ENCODE peak calls at places on chromosomes 7 and 10, in seven cellular contexts. N is hippocampal formation; T is dermis microvascular lymphatic vessel endothelial cell; E is activated CD4-positive, alpha-beta T cell treated with anti-CD3 and anti-CD28 coated beads for 48 hours; C is activated naive CD8-positive, alpha-beta T cell treated with anti-CD3 and anti-CD28 coated beads for 36 hours; D is midbrain; X is IMR-90. W is an unnamed sample.

GRCh38 chr10:114855776-114856543 is 34.4 kb downstream of the FHIP2A start:
- DNase-seq in X (peak), N (no peak), E (no peak), D (no peak), T (peak), C (no peak), W (no peak)

GRCh38 chr7:22625251-22625650 is 101.7 kb upstream of the IL6 start:
- DNase-seq in T (no peak), E (no peak), D (no peak), C (no peak), N (no peak), X (no peak), W (no peak)

GRCh38 chr10:78851652-78852051 is 217.1 kb upstream of the ZMIZ1 start:
- DNase-seq in N (no peak), T (no peak), C (no peak), E (no peak), D (no peak), X (no peak), W (no peak)

GRCh38 chr10:44749141-44749540 is 162.0 kb upstream of the TMEM72 start:
- DNase-seq in T (no peak), D (no peak), C (no peak), X (no peak), N (no peak), E (no peak), W (no peak)

GRCh38 chr7:102189756-102190155 is 96.9 kb upstream of the SH2B2 start:
- DNase-seq in C (no peak), E (no peak), D (no peak), N (no peak), T (no peak), X (no peak), W (no peak)

GRCh38 chr7:12927635-12928434 is 240.4 kb downstream of the ARL4A start:
- DNase-seq in E (no peak), X (no peak), C (no peak), T (no peak), D (no peak), N (no peak), W (no peak)

GRCh38 chr10:3046941-3047621 is 20.3 kb upstream of the PFKP start:
- DNase-seq in N (no peak), D (no peak), X (peak), E (no peak), T (no peak), C (no peak), W (no peak)

GRCh38 chr7:87225696-87226095 is 6.2 kb upstream of the TMEM243 start:
- DNase-seq in D (no peak), X (peak), C (no peak), N (no peak), E (no peak), T (no peak), W (no peak)

GRCh38 chr7:98281757-98282652 is 519 bp downstream of the BRI3 start:
- DNase-seq in D (peak), C (peak), X (no peak), N (no peak), T (peak), E (peak), W (no peak)

GRCh38 chr7:124671976-124672375 is 93.6 kb downstream of the GPR37 start:
- DNase-seq in T (no peak), N (no peak), E (no peak), D (no peak), C (no peak), X (no peak), W (no peak)

GRCh38 chr7:67854236-67854635 is 857.6 kb downstream of the TYW1 start:
- DNase-seq in C (no peak), X (no peak), N (peak), T (no peak), D (no peak), E (no peak), W (no peak)

GRCh38 chr7:97973206-97973658 is 16.8 kb downstream of the OCM2 start:
- DNase-seq in C (no peak), X (no peak), T (no peak), D (no peak), N (no peak), E (peak), W (no peak)

GRCh38 chr7:115941703-115942268 is 88.8 kb downstream of the TFEC start:
- DNase-seq in X (peak), E (no peak), C (no peak), N (no peak), T (peak), D (no peak), W (peak)

GRCh38 chr10:76082232-76082631 is 650.8 kb downstream of the LRMDA start:
- DNase-seq in E (peak), D (no peak), N (no peak), T (no peak), C (no peak), X (no peak), W (no peak)

GRCh38 chr10:99435986-99436633 is 5.7 kb upstream of the GOT1 start:
- DNase-seq in C (no peak), X (peak), N (peak), T (peak), E (no peak), D (peak), W (peak)

GRCh38 chr7:84665339-84665738 is 470.8 kb upstream of the SEMA3A start:
- DNase-seq in N (no peak), C (no peak), T (no peak), D (no peak), X (no peak), E (no peak), W (no peak)

GRCh38 chr7:157952841-157953645 is 616.2 kb downstream of the DNAJB6 start:
- DNase-seq in E (no peak), D (no peak), C (no peak), X (no peak), T (no peak), N (no peak), W (no peak)

GRCh38 chr7:40202851-40203250 is 68.0 kb downstream of the SUGCT start:
- DNase-seq in D (no peak), C (no peak), E (no peak), T (no peak), N (no peak), X (no peak), W (no peak)

GRCh38 chr10:124678566-124679240 is 65.5 kb downstream of the FAM53B start:
- DNase-seq in E (peak), X (no peak), D (no peak), T (no peak), N (no peak), C (peak), W (no peak)

GRCh38 chr10:105706281-105707026 is 1065.4 kb downstream of the SORCS3 start:
- DNase-seq in E (no peak), D (no peak), C (no peak), X (no peak), T (no peak), N (no peak), W (no peak)

GRCh38 chr10:46524471-46525176 is 31.8 kb downstream of the GPRIN2 start:
- DNase-seq in X (peak), N (no peak), E (peak), T (no peak), C (no peak), D (no peak), W (no peak)

GRCh38 chr7:13998866-13999265 is 9.4 kb upstream of the ETV1 start:
- DNase-seq in X (no peak), E (no peak), C (no peak), D (no peak), T (no peak), N (no peak), W (no peak)

GRCh38 chr10:89665302-89665701 is 20.3 kb upstream of the PANK1 start:
- DNase-seq in E (no peak), N (no peak), T (no peak), D (no peak), C (no peak), X (no peak), W (no peak)

GRCh38 chr7:133650067-133650466 is 397.2 kb downstream of the EXOC4 start:
- DNase-seq in C (no peak), E (no peak), X (peak), N (no peak), D (no peak), T (no peak), W (no peak)

GRCh38 chr7:25180946-25181345 is 47.3 kb downstream of the NPVF start:
- DNase-seq in T (no peak), X (no peak), C (no peak), N (no peak), E (no peak), D (no peak), W (no peak)

GRCh38 chr10:69375307-69376151 is 41.2 kb downstream of the TACR2 start:
- DNase-seq in E (no peak), D (peak), N (peak), X (no peak), T (no peak), C (no peak), W (no peak)

GRCh38 chr10:85648279-85648754 is 718.3 kb downstream of the GRID1 start:
- DNase-seq in N (no peak), E (no peak), D (no peak), X (no peak), C (no peak), T (peak), W (no peak)

GRCh38 chr7:158098125-158099030 is 489.2 kb downstream of the PTPRN2 start:
- DNase-seq in N (no peak), D (no peak), E (no peak), C (no peak), T (no peak), X (no peak), W (no peak)

GRCh38 chr10:68271104-68271882 is 39.4 kb upstream of the ATOH7 start:
- DNase-seq in N (no peak), X (peak), C (no peak), D (no peak), T (no peak), E (no peak), W (no peak)

GRCh38 chr10:111297351-111297848 is 220.6 kb downstream of the ADRA2A start:
- DNase-seq in X (no peak), D (no peak), N (no peak), E (no peak), C (no peak), T (no peak), W (no peak)

GRCh38 chr7:20542594-20542993 is 72.9 kb upstream of the ABCB5 start:
- DNase-seq in T (peak), N (no peak), D (no peak), X (no peak), C (no peak), E (no peak), W (no peak)

GRCh38 chr7:27945356-27945755 is 205.4 kb downstream of the TAX1BP1 start:
- DNase-seq in C (no peak), X (no peak), E (no peak), D (no peak), N (no peak), T (no peak), W (no peak)

W was measured in pulmonary artery endothelial cell.